ENCODE peak calls at places on chromosome 3, in seven cellular contexts. C is spleen, T is Peyer's patch, R is GM23248, B is A673, K is HCT116, F is neuronal stem cell. O is an unnamed sample.

GRCh38 chr3:17233398-17233800 is 348.6 kb downstream of the PLCL2 start:
- DNase-seq in C (no peak), T (no peak), R (peak), B (peak), K (peak), F (peak), O (peak)

GRCh38 chr3:192467230-192468186 is 259.8 kb downstream of the FGF12 start:
- DNase-seq in C (peak), T (no peak), R (peak), B (peak), K (peak), F (peak), O (peak)

GRCh38 chr3:14405120-14405885 is 2.9 kb downstream of the SLC6A6 start:
- DNase-seq in C (no peak), T (no peak), R (peak), B (no peak), K (no peak), F (no peak), O (no peak)

GRCh38 chr3:154345422-154346122 is 21.3 kb upstream of the DHX36 start:
- DNase-seq in C (no peak), T (no peak), R (no peak), B (no peak), K (no peak), F (no peak), O (no peak)

GRCh38 chr3:11464356-11464755 is 179.4 kb downstream of the VGLL4 start:
- DNase-seq in C (no peak), T (no peak), R (no peak), B (no peak), K (no peak), F (no peak), O (no peak)

GRCh38 chr3:100144255-100144866 is 30.1 kb upstream of the FILIP1L start:
- DNase-seq in C (no peak), T (no peak), R (no peak), B (no peak), K (no peak), F (no peak), O (no peak)

GRCh38 chr3:77196146-77196545 is 156.2 kb downstream of the ROBO2 start:
- DNase-seq in C (no peak), T (no peak), R (peak), B (no peak), K (no peak), F (no peak), O (no peak)

GRCh38 chr3:139312416-139312815 is 31.4 kb upstream of the MRPS22 start:
- DNase-seq in C (no peak), T (no peak), R (no peak), B (no peak), K (no peak), F (no peak), O (no peak)

GRCh38 chr3:25007974-25008658 is 419.9 kb upstream of the RARB start:
- DNase-seq in C (no peak), T (no peak), R (no peak), B (no peak), K (no peak), F (no peak), O (no peak)

GRCh38 chr3:131540143-131540542 is 37.4 kb upstream of the MRPL3 start:
- DNase-seq in C (no peak), T (no peak), R (peak), B (no peak), K (no peak), F (no peak), O (no peak)

GRCh38 chr3:103923907-103924306 is 1442.8 kb upstream of the ALCAM start:
- DNase-seq in C (no peak), T (no peak), R (no peak), B (no peak), K (no peak), F (no peak), O (no peak)

GRCh38 chr3:58184309-58184981 is 26.3 kb downstream of the DNASE1L3 start:
- DNase-seq in C (peak), T (no peak), R (no peak), B (no peak), K (no peak), F (no peak), O (no peak)

GRCh38 chr3:179288845-179289244 is 34.0 kb upstream of the ZNF639 start:
- DNase-seq in C (no peak), T (no peak), R (no peak), B (no peak), K (no peak), F (no peak), O (no peak)

GRCh38 chr3:132008841-132009638 is 25.8 kb downstream of the CPNE4 start:
- DNase-seq in C (no peak), T (no peak), R (no peak), B (peak), K (no peak), F (no peak), O (no peak)

GRCh38 chr3:117282506-117282905 is 572.9 kb downstream of the TUSC7 start:
- DNase-seq in C (no peak), T (no peak), R (no peak), B (no peak), K (no peak), F (no peak), O (no peak)

GRCh38 chr3:197392961-197393360 is 94.5 kb upstream of the DLG1 start:
- DNase-seq in C (no peak), T (no peak), R (no peak), B (no peak), K (no peak), F (no peak), O (no peak)

GRCh38 chr3:50267280-50267913 is 1.6 kb upstream of the SEMA3B start:
- DNase-seq in C (no peak), T (peak), R (peak), B (no peak), K (no peak), F (no peak), O (no peak)

GRCh38 chr3:42263354-42264346 is 2.3 kb downstream of the CCK start:
- DNase-seq in C (peak), T (no peak), R (peak), B (no peak), K (peak), F (peak), O (no peak)

GRCh38 chr3:99878005-99878404 is 60.3 kb downstream of the CMSS1 start:
- DNase-seq in C (no peak), T (no peak), R (peak), B (no peak), K (peak), F (no peak), O (no peak)

GRCh38 chr3:10189557-10190374 is 25.0 kb downstream of the IRAK2 start:
- DNase-seq in C (peak), T (peak), R (peak), B (peak), K (no peak), F (no peak), O (peak)

GRCh38 chr3:53103566-53104296 is 26.5 kb downstream of the RFT1 start:
- DNase-seq in C (no peak), T (no peak), R (peak), B (no peak), K (no peak), F (no peak), O (no peak)

GRCh38 chr3:81443948-81444347 is 317.5 kb downstream of the GBE1 start:
- DNase-seq in C (no peak), T (no peak), R (peak), B (no peak), K (no peak), F (no peak), O (no peak)

GRCh38 chr3:113166719-113167492 is 44.5 kb upstream of the BOC start:
- DNase-seq in C (no peak), T (no peak), R (peak), B (peak), K (no peak), F (peak), O (no peak)
- H3K4me3 ChIP-seq in C (no peak), T (no peak), R (peak), B (no peak), K (no peak), F (no peak), O (no peak)

GRCh38 chr3:129393271-129393670 is 35.2 kb downstream of the EFCAB12 start:
- DNase-seq in C (no peak), T (no peak), R (no peak), B (no peak), K (no peak), F (no peak), O (no peak)

GRCh38 chr3:129384594-129385323 is 43.7 kb downstream of the EFCAB12 start:
- DNase-seq in C (no peak), T (no peak), R (no peak), B (no peak), K (no peak), F (no peak), O (no peak)

GRCh38 chr3:129387492-129387891 is 40.9 kb downstream of the EFCAB12 start:
- DNase-seq in C (no peak), T (no peak), R (no peak), B (no peak), K (no peak), F (no peak), O (no peak)

GRCh38 chr3:129386984-129387383 is 41.5 kb downstream of the EFCAB12 start:
- DNase-seq in C (peak), T (no peak), R (no peak), B (no peak), K (no peak), F (no peak), O (no peak)

DNA sequence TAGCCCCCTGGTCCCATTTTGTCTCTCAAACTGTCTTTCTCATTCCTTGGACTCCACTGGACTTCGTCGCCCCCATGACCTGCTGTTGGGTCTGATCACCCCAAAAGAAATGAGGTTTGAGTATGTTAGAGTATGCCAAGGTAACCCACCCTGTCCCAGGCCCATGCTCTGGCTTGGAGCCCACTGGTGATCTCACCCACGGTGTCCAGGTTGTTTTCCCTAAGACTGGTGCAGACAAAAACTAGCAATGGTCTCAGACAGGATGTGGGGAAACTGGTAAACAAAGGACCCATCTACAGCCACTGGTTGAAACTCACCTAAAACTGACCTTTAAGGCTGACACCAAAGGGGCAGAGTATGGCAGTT is 38.9 kb downstream of the EFCAB12 start:
- DNase-seq in C (no peak), T (no peak), R (no peak), B (no peak), K (no peak), F (no peak), O (no peak)
- H3K27ac ChIP-seq in C (no peak), T (no peak), R (peak), B (no peak), K (peak), F (peak), O (no peak)

GRCh38 chr3:47746264-47746663 is 35.4 kb downstream of the SMARCC1 start:
- DNase-seq in C (no peak), T (no peak), R (no peak), B (no peak), K (no peak), F (no peak), O (no peak)

GRCh38 chr3:47743855-47744254 is 37.8 kb downstream of the SMARCC1 start:
- DNase-seq in C (no peak), T (no peak), R (no peak), B (no peak), K (no peak), F (no peak), O (no peak)

GRCh38 chr3:47747558-47747957 is 34.1 kb downstream of the SMARCC1 start:
- DNase-seq in C (no peak), T (no peak), R (no peak), B (no peak), K (no peak), F (no peak), O (no peak)

DNA sequence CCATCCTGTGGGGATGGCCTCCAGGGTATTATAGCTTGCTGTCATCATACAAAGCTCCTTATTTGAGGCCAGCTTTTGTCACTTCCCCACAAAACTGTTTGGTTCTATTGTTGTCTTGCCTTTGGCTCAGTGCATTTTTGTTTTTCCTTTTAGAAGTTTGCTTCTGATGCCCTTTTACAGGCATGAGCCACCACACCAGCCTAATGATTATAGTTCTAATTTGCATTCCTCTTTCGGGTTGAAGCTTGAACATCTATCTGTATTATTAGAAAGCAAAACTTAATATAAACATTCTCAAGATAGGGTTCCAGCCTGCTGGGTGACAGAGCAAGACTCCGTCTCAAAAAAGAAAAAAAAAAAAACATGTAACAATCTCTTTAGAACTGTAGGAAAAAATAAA is 39.8 kb downstream of the SMARCC1 start:
- DNase-seq in C (no peak), T (no peak), R (no peak), B (no peak), K (no peak), F (no peak), O (no peak)
- H3K4me3 ChIP-seq in C (no peak), T (no peak), R (no peak), B (no peak), K (no peak), F (no peak), O (no peak)

GRCh38 chr3:66592061-66592875 is 91.4 kb upstream of the LRIG1 start:
- DNase-seq in C (no peak), T (no peak), R (no peak), B (no peak), K (no peak), F (peak), O (no peak)
- H3K27ac ChIP-seq in C (no peak), T (no peak), R (no peak), B (no peak), K (no peak), F (peak), O (no peak)

GRCh38 chr3:183266454-183266853 is 13.4 kb downstream of the B3GNT5 start:
- DNase-seq in C (no peak), T (no peak), R (no peak), B (no peak), K (no peak), F (no peak), O (no peak)

GRCh38 chr3:183265713-183266417 is 12.8 kb downstream of the B3GNT5 start:
- DNase-seq in C (no peak), T (peak), R (peak), B (peak), K (peak), F (no peak), O (no peak)

GRCh38 chr3:183262979-183263378 is 9.9 kb downstream of the B3GNT5 start:
- DNase-seq in C (no peak), T (no peak), R (no peak), B (no peak), K (no peak), F (no peak), O (no peak)

GRCh38 chr3:183265157-183265642 is 12.1 kb downstream of the B3GNT5 start:
- DNase-seq in C (no peak), T (peak), R (no peak), B (peak), K (no peak), F (no peak), O (no peak)

DNA sequence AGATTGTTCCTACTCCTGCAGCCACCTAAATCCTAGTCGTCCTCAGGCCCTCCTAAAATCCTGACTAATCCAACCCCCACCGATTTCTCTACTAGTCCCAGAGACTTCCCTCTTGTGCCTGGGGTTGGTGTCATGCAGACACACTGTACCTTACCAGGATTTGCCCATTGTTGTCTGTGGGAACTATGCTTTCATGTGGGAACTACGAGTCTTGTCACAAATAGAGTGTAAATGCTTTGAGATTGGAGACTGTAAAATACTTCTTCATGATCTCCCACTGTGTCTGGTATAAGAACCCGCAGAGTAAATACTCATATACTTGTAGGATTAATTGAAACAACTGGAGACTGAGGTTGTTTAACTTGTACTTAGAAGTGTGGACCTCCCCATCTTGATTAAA is 11.2 kb downstream of the B3GNT5 start:
- DNase-seq in C (no peak), T (no peak), R (no peak), B (peak), K (no peak), F (no peak), O (no peak)
- H3K4me3 ChIP-seq in C (no peak), T (no peak), R (no peak), B (no peak), K (no peak), F (no peak), O (no peak)

GRCh38 chr3:156148345-156148945 is 28.1 kb downstream of the KCNAB1 start:
- DNase-seq in C (no peak), T (no peak), R (no peak), B (no peak), K (no peak), F (no peak), O (no peak)
- H3K27ac ChIP-seq in C (no peak), T (no peak), R (no peak), B (no peak), K (no peak), F (no peak), O (no peak)

GRCh38 chr3:29141912-29142262 is 139.0 kb upstream of the RBMS3 start:
- DNase-seq in C (no peak), T (no peak), R (no peak), B (no peak), K (no peak), F (no peak), O (no peak)

GRCh38 chr3:29144807-29145206 is 136.1 kb upstream of the RBMS3 start:
- DNase-seq in C (no peak), T (no peak), R (peak), B (peak), K (no peak), F (no peak), O (no peak)

GRCh38 chr3:29145370-29145769 is 135.5 kb upstream of the RBMS3 start:
- DNase-seq in C (no peak), T (no peak), R (no peak), B (no peak), K (no peak), F (no peak), O (no peak)

GRCh38 chr3:29143151-29143550 is 137.7 kb upstream of the RBMS3 start:
- DNase-seq in C (no peak), T (no peak), R (no peak), B (no peak), K (no peak), F (no peak), O (no peak)

DNA sequence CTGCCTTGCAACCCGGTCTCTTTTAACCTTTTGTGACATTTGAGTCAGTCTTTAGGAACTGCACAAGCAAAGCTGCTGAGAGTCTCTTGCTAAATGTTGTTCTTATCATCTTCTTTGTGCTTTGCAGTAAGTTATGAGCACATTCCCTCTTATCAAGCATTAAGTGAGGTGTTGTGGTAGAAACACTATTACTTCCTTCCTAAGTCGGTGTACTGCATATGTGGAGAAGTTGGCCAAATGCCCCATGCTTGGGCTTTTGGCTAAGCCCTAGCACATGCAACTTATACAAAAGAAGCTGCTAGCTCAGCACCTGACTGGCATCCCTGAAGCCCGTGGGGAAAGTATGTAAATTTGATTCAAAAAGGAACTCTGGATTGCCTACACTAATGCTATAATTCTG is 136.5 kb upstream of the RBMS3 start:
- DNase-seq in C (no peak), T (no peak), R (no peak), B (peak), K (no peak), F (no peak), O (no peak)
- H3K4me3 ChIP-seq in C (no peak), T (no peak), R (no peak), B (no peak), K (no peak), F (no peak), O (no peak)

GRCh38 chr3:169106662-169107061 is 556.9 kb downstream of the MECOM start:
- DNase-seq in C (no peak), T (no peak), R (no peak), B (no peak), K (no peak), F (no peak), O (no peak)
- H3K27ac ChIP-seq in C (no peak), T (no peak), R (no peak), B (no peak), K (no peak), F (no peak), O (no peak)